ENCODE peak calls at places on chromosomes 6 and 20, in ten cellular contexts. X is endothelial cell of umbilical vein, E is AG10803, C is iris pigment epithelial cell, U is esophagus squamous epithelium, O is A549, R is ACHN, K is T follicular helper cell, M is fibroblast of gingiva, F is IMR-90. H is an unnamed sample.

GRCh38 chr20:1937316-1937976 is 42.2 kb downstream of the SIRPA start:
- DNase-seq in C (no peak), U (no peak), K (no peak), X (no peak), M (no peak), R (no peak), O (no peak), E (no peak), F (no peak), H (no peak)

GRCh38 chr20:37651932-37652331 is 41.9 kb upstream of the CTNNBL1 start:
- DNase-seq in K (no peak), F (no peak), M (peak), O (peak), R (no peak), X (peak), E (no peak), U (no peak), C (no peak), H (no peak)

GRCh38 chr6:40779399-40779798 is 192.2 kb upstream of the LRFN2 start:
- DNase-seq in M (peak), O (no peak), K (no peak), R (peak), C (peak), U (no peak), F (peak), E (peak), X (peak), H (no peak)

GRCh38 chr20:46251211-46251673 is 57.1 kb downstream of the CDH22 start:
- DNase-seq in X (no peak), M (no peak), U (no peak), R (no peak), F (no peak), E (no peak), C (no peak), K (no peak), O (no peak), H (no peak)

GRCh38 chr20:62368629-62369507 is 1.8 kb upstream of the LAMA5 start:
- DNase-seq in R (peak), F (peak), O (peak), C (no peak), M (peak), X (peak), K (no peak), U (no peak), E (no peak), H (peak)

GRCh38 chr20:8646026-8646425 is 422.9 kb upstream of the PLCB4 start:
- DNase-seq in O (no peak), R (no peak), F (peak), M (peak), U (no peak), C (peak), E (peak), K (no peak), X (peak), H (no peak)

GRCh38 chr20:58906894-58907293 is 54.4 kb downstream of the GNAS start:
- DNase-seq in C (peak), M (peak), F (peak), E (peak), X (peak), U (no peak), R (no peak), K (no peak), O (no peak), H (no peak)

GRCh38 chr6:3147914-3148757 is 9.2 kb downstream of the TUBB2A start:
- DNase-seq in E (no peak), C (no peak), O (no peak), X (no peak), U (no peak), M (no peak), K (no peak), R (no peak), F (no peak), H (no peak)

GRCh38 chr6:135181333-135182119 is 418 bp downstream of the MYB start:
- DNase-seq in E (no peak), X (peak), C (peak), F (no peak), U (no peak), K (no peak), O (peak), M (no peak), R (no peak), H (peak)

GRCh38 chr6:161917645-161918044 is 643.8 kb upstream of the AGPAT4 start:
- DNase-seq in F (no peak), X (no peak), C (peak), O (no peak), U (no peak), R (peak), M (no peak), E (no peak), K (no peak), H (peak)

GRCh38 chr6:141309295-141309694 is 823.4 kb upstream of the GJE1 start:
- DNase-seq in X (no peak), R (peak), C (no peak), F (no peak), E (peak), O (no peak), K (no peak), M (peak), U (no peak), H (no peak)

GRCh38 chr6:7587631-7588100 is 2.3 kb upstream of the SNRNP48 start:
- DNase-seq in U (no peak), R (no peak), K (no peak), C (peak), F (peak), E (peak), O (no peak), M (no peak), X (peak), H (no peak)

GRCh38 chr6:72461144-72461543 is 160.7 kb upstream of the KCNQ5 start:
- DNase-seq in M (peak), O (no peak), K (no peak), C (peak), R (no peak), F (peak), E (peak), U (no peak), X (no peak), H (no peak)

GRCh38 chr6:26250806-26251075 is 114.3 kb upstream of the BTN3A2 start:
- DNase-seq in C (peak), U (no peak), O (no peak), X (no peak), R (no peak), E (no peak), K (peak), M (no peak), F (peak), H (no peak)

GRCh38 chr6:62808575-62809293 is 402.5 kb upstream of the FKBP1C start:
- DNase-seq in R (no peak), E (no peak), K (no peak), X (no peak), U (no peak), F (no peak), M (no peak), C (no peak), O (no peak), H (peak)

GRCh38 chr20:12936524-12936923 is 72.2 kb upstream of the SPTLC3 start:
- DNase-seq in K (no peak), R (no peak), C (no peak), E (no peak), F (no peak), U (no peak), M (no peak), O (peak), X (no peak), H (no peak)